ENCODE peak calls at places on chromosomes 2 and 18, in eight cellular contexts. One of them, this sample, is unnamed.

GRCh38 chr2:230843130-230843529 is 21.6 kb upstream of the ITM2C start:
- DNase-seq in NCI-H1417: no peak
- DNase-seq in stimulated activated CD8-positive, alpha-beta memory T cell treated with anti-CD3 and anti-CD28 coated beads, Interleukin-15, amount 100 ng/mL, for 24 hours: no peak
- DNase-seq in lower lobe of right lung: no peak
- DNase-seq in NCI-H774: no peak
- DNase-seq in AG10803: no peak
- DNase-seq in SW480: no peak
- DNase-seq in T-helper 1 cell: no peak
- DNase-seq in this sample: no peak

GRCh38 chr18:51194604-51195003 is 2.9 kb downstream of the MEX3C start:
- DNase-seq in NCI-H774: no peak
- DNase-seq in AG10803: peak; percentile 9
- DNase-seq in lower lobe of right lung: no peak
- DNase-seq in NCI-H1417: peak; percentile 3
- DNase-seq in stimulated activated CD8-positive, alpha-beta memory T cell treated with anti-CD3 and anti-CD28 coated beads, Interleukin-15, amount 100 ng/mL, for 24 hours: no peak
- DNase-seq in T-helper 1 cell: no peak
- DNase-seq in SW480: no peak
- DNase-seq in this sample: no peak

GRCh38 chr2:203669820-203670219 is 36.6 kb upstream of the CD28 start:
- DNase-seq in NCI-H1417: no peak
- DNase-seq in NCI-H774: no peak
- DNase-seq in lower lobe of right lung: no peak
- DNase-seq in AG10803: peak; percentile 17
- DNase-seq in T-helper 1 cell: no peak
- DNase-seq in SW480: no peak
- DNase-seq in stimulated activated CD8-positive, alpha-beta memory T cell treated with anti-CD3 and anti-CD28 coated beads, Interleukin-15, amount 100 ng/mL, for 24 hours: no peak
- DNase-seq in this sample: no peak

GRCh38 chr2:143903172-143903856 is 616.6 kb downstream of the ZEB2 start:
- DNase-seq in T-helper 1 cell: no peak
- DNase-seq in stimulated activated CD8-positive, alpha-beta memory T cell treated with anti-CD3 and anti-CD28 coated beads, Interleukin-15, amount 100 ng/mL, for 24 hours: no peak
- DNase-seq in NCI-H1417: no peak
- DNase-seq in AG10803: peak; percentile 36
- DNase-seq in NCI-H774: no peak
- DNase-seq in lower lobe of right lung: no peak
- DNase-seq in SW480: no peak
- DNase-seq in this sample: no peak

GRCh38 chr18:76519156-76519549 is 24.1 kb upstream of the ZNF516 start:
- DNase-seq in SW480: no peak
- DNase-seq in T-helper 1 cell: no peak
- DNase-seq in NCI-H774: no peak
- DNase-seq in stimulated activated CD8-positive, alpha-beta memory T cell treated with anti-CD3 and anti-CD28 coated beads, Interleukin-15, amount 100 ng/mL, for 24 hours: no peak
- DNase-seq in lower lobe of right lung: no peak
- DNase-seq in AG10803: no peak
- DNase-seq in NCI-H1417: no peak
- DNase-seq in this sample: no peak

GRCh38 chr2:72138921-72139381 is 8.7 kb downstream of the CYP26B1 start:
- DNase-seq in AG10803: peak; percentile 12
- DNase-seq in T-helper 1 cell: no peak
- DNase-seq in NCI-H1417: no peak
- DNase-seq in lower lobe of right lung: no peak
- DNase-seq in stimulated activated CD8-positive, alpha-beta memory T cell treated with anti-CD3 and anti-CD28 coated beads, Interleukin-15, amount 100 ng/mL, for 24 hours: no peak
- DNase-seq in NCI-H774: no peak
- DNase-seq in SW480: no peak
- DNase-seq in this sample: no peak

GRCh38 chr2:25098056-25098455 is 56.2 kb downstream of the EFR3B start:
- DNase-seq in NCI-H774: no peak
- DNase-seq in SW480: no peak
- DNase-seq in lower lobe of right lung: no peak
- DNase-seq in NCI-H1417: no peak
- DNase-seq in stimulated activated CD8-positive, alpha-beta memory T cell treated with anti-CD3 and anti-CD28 coated beads, Interleukin-15, amount 100 ng/mL, for 24 hours: no peak
- DNase-seq in AG10803: no peak
- DNase-seq in T-helper 1 cell: no peak
- DNase-seq in this sample: no peak

GRCh38 chr2:217707116-217707742 is 295.6 kb downstream of the TNS1 start:
- DNase-seq in SW480: no peak
- DNase-seq in T-helper 1 cell: no peak
- DNase-seq in NCI-H1417: no peak
- DNase-seq in AG10803: peak; percentile 62
- DNase-seq in lower lobe of right lung: no peak
- DNase-seq in NCI-H774: no peak
- DNase-seq in stimulated activated CD8-positive, alpha-beta memory T cell treated with anti-CD3 and anti-CD28 coated beads, Interleukin-15, amount 100 ng/mL, for 24 hours: no peak
- DNase-seq in this sample: peak; percentile 53

GRCh38 chr2:188382107-188382506 is 90.4 kb downstream of the GULP1 start:
- DNase-seq in AG10803: no peak
- DNase-seq in SW480: no peak
- DNase-seq in stimulated activated CD8-positive, alpha-beta memory T cell treated with anti-CD3 and anti-CD28 coated beads, Interleukin-15, amount 100 ng/mL, for 24 hours: no peak
- DNase-seq in lower lobe of right lung: no peak
- DNase-seq in NCI-H1417: no peak
- DNase-seq in T-helper 1 cell: no peak
- DNase-seq in NCI-H774: no peak
- DNase-seq in this sample: peak; percentile 16

GRCh38 chr18:80106482-80107051 is 2.5 kb upstream of the ADNP2 start:
- DNase-seq in AG10803: peak; percentile 9
- DNase-seq in NCI-H1417: no peak
- DNase-seq in SW480: no peak
- DNase-seq in lower lobe of right lung: no peak
- DNase-seq in stimulated activated CD8-positive, alpha-beta memory T cell treated with anti-CD3 and anti-CD28 coated beads, Interleukin-15, amount 100 ng/mL, for 24 hours: no peak
- DNase-seq in NCI-H774: no peak
- DNase-seq in T-helper 1 cell: no peak
- DNase-seq in this sample: no peak

GRCh38 chr2:20916604-20917286 is 93.8 kb upstream of the LDAH start:
- DNase-seq in lower lobe of right lung: no peak
- DNase-seq in T-helper 1 cell: no peak
- DNase-seq in NCI-H1417: no peak
- DNase-seq in AG10803: peak; percentile 25
- DNase-seq in SW480: peak; percentile 37
- DNase-seq in stimulated activated CD8-positive, alpha-beta memory T cell treated with anti-CD3 and anti-CD28 coated beads, Interleukin-15, amount 100 ng/mL, for 24 hours: no peak
- DNase-seq in NCI-H774: no peak
- DNase-seq in this sample: peak; percentile 26

GRCh38 chr18:23631746-23632145 is 31.0 kb downstream of the ANKRD29 start:
- DNase-seq in lower lobe of right lung: no peak
- DNase-seq in NCI-H774: no peak
- DNase-seq in T-helper 1 cell: no peak
- DNase-seq in SW480: peak; percentile 70
- DNase-seq in stimulated activated CD8-positive, alpha-beta memory T cell treated with anti-CD3 and anti-CD28 coated beads, Interleukin-15, amount 100 ng/mL, for 24 hours: no peak
- DNase-seq in NCI-H1417: no peak
- DNase-seq in AG10803: no peak
- DNase-seq in this sample: no peak

GRCh38 chr18:68734311-68734710 is 19.4 kb upstream of the TMX3 start:
- DNase-seq in stimulated activated CD8-positive, alpha-beta memory T cell treated with anti-CD3 and anti-CD28 coated beads, Interleukin-15, amount 100 ng/mL, for 24 hours: no peak
- DNase-seq in SW480: no peak
- DNase-seq in lower lobe of right lung: no peak
- DNase-seq in NCI-H1417: no peak
- DNase-seq in T-helper 1 cell: no peak
- DNase-seq in NCI-H774: no peak
- DNase-seq in AG10803: peak; percentile 73
- DNase-seq in this sample: peak; percentile 53

GRCh38 chr2:20425884-20426283 is 21.0 kb upstream of the RHOB start:
- DNase-seq in stimulated activated CD8-positive, alpha-beta memory T cell treated with anti-CD3 and anti-CD28 coated beads, Interleukin-15, amount 100 ng/mL, for 24 hours: no peak
- DNase-seq in T-helper 1 cell: no peak
- DNase-seq in NCI-H1417: no peak
- DNase-seq in SW480: no peak
- DNase-seq in NCI-H774: no peak
- DNase-seq in AG10803: no peak
- DNase-seq in lower lobe of right lung: no peak
- DNase-seq in this sample: no peak

GRCh38 chr18:58114766-58115165 is 70.7 kb downstream of the NEDD4L start:
- DNase-seq in SW480: no peak
- DNase-seq in stimulated activated CD8-positive, alpha-beta memory T cell treated with anti-CD3 and anti-CD28 coated beads, Interleukin-15, amount 100 ng/mL, for 24 hours: no peak
- DNase-seq in T-helper 1 cell: no peak
- DNase-seq in NCI-H774: no peak
- DNase-seq in AG10803: no peak
- DNase-seq in lower lobe of right lung: no peak
- DNase-seq in NCI-H1417: no peak
- DNase-seq in this sample: no peak

GRCh38 chr18:6170604-6171003 is 244.1 kb downstream of the L3MBTL4 start:
- DNase-seq in stimulated activated CD8-positive, alpha-beta memory T cell treated with anti-CD3 and anti-CD28 coated beads, Interleukin-15, amount 100 ng/mL, for 24 hours: no peak
- DNase-seq in NCI-H774: no peak
- DNase-seq in NCI-H1417: no peak
- DNase-seq in AG10803: no peak
- DNase-seq in SW480: no peak
- DNase-seq in T-helper 1 cell: no peak
- DNase-seq in lower lobe of right lung: no peak
- DNase-seq in this sample: no peak

GRCh38 chr2:43086451-43087221 is 139.8 kb downstream of the ZFP36L2 start:
- DNase-seq in stimulated activated CD8-positive, alpha-beta memory T cell treated with anti-CD3 and anti-CD28 coated beads, Interleukin-15, amount 100 ng/mL, for 24 hours: no peak
- DNase-seq in NCI-H774: no peak
- DNase-seq in SW480: peak; percentile 71
- DNase-seq in lower lobe of right lung: no peak
- DNase-seq in AG10803: peak; percentile 99
- DNase-seq in T-helper 1 cell: no peak
- DNase-seq in NCI-H1417: no peak
- DNase-seq in this sample: peak; percentile 92

GRCh38 chr2:41932241-41933034 is 115.4 kb upstream of the PKDCC start:
- DNase-seq in SW480: no peak
- DNase-seq in NCI-H1417: no peak
- DNase-seq in NCI-H774: no peak
- DNase-seq in stimulated activated CD8-positive, alpha-beta memory T cell treated with anti-CD3 and anti-CD28 coated beads, Interleukin-15, amount 100 ng/mL, for 24 hours: no peak
- DNase-seq in T-helper 1 cell: no peak
- DNase-seq in lower lobe of right lung: peak; percentile 53
- DNase-seq in AG10803: peak; percentile 82
- DNase-seq in this sample: peak; percentile 77

GRCh38 chr18:61025596-61025995 is 307.6 kb upstream of the CDH20 start:
- DNase-seq in NCI-H774: no peak
- DNase-seq in lower lobe of right lung: no peak
- DNase-seq in T-helper 1 cell: no peak
- DNase-seq in NCI-H1417: no peak
- DNase-seq in stimulated activated CD8-positive, alpha-beta memory T cell treated with anti-CD3 and anti-CD28 coated beads, Interleukin-15, amount 100 ng/mL, for 24 hours: no peak
- DNase-seq in SW480: no peak
- DNase-seq in AG10803: no peak
- DNase-seq in this sample: no peak

GRCh38 chr2:142756430-142756829 is 121.0 kb upstream of the KYNU start:
- DNase-seq in NCI-H774: no peak
- DNase-seq in lower lobe of right lung: no peak
- DNase-seq in NCI-H1417: no peak
- DNase-seq in SW480: no peak
- DNase-seq in T-helper 1 cell: no peak
- DNase-seq in stimulated activated CD8-positive, alpha-beta memory T cell treated with anti-CD3 and anti-CD28 coated beads, Interleukin-15, amount 100 ng/mL, for 24 hours: no peak
- DNase-seq in AG10803: no peak
- DNase-seq in this sample: no peak

GRCh38 chr2:657766-658165 is 19.4 kb downstream of the TMEM18 start:
- DNase-seq in NCI-H774: no peak
- DNase-seq in NCI-H1417: no peak
- DNase-seq in stimulated activated CD8-positive, alpha-beta memory T cell treated with anti-CD3 and anti-CD28 coated beads, Interleukin-15, amount 100 ng/mL, for 24 hours: no peak
- DNase-seq in SW480: no peak
- DNase-seq in T-helper 1 cell: no peak
- DNase-seq in AG10803: no peak
- DNase-seq in lower lobe of right lung: no peak
- DNase-seq in this sample: no peak

GRCh38 chr18:50038448-50038847 is 156.5 kb downstream of the MYO5B start:
- DNase-seq in SW480: no peak
- DNase-seq in AG10803: no peak
- DNase-seq in lower lobe of right lung: no peak
- DNase-seq in NCI-H1417: no peak
- DNase-seq in NCI-H774: no peak
- DNase-seq in stimulated activated CD8-positive, alpha-beta memory T cell treated with anti-CD3 and anti-CD28 coated beads, Interleukin-15, amount 100 ng/mL, for 24 hours: no peak
- DNase-seq in T-helper 1 cell: no peak
- DNase-seq in this sample: no peak

GRCh38 chr2:197212344-197213262 is 98.0 kb downstream of the ANKRD44 start:
- DNase-seq in NCI-H774: no peak
- DNase-seq in T-helper 1 cell: peak; percentile 10
- DNase-seq in NCI-H1417: no peak
- DNase-seq in lower lobe of right lung: no peak
- DNase-seq in SW480: no peak
- DNase-seq in AG10803: no peak
- DNase-seq in stimulated activated CD8-positive, alpha-beta memory T cell treated with anti-CD3 and anti-CD28 coated beads, Interleukin-15, amount 100 ng/mL, for 24 hours: no peak
- DNase-seq in this sample: no peak

GRCh38 chr2:201260302-201260800 is at the start of gene CASP8:
- DNase-seq in T-helper 1 cell: peak; percentile 55
- DNase-seq in AG10803: peak; percentile 54
- DNase-seq in NCI-H774: no peak
- DNase-seq in SW480: no peak
- DNase-seq in stimulated activated CD8-positive, alpha-beta memory T cell treated with anti-CD3 and anti-CD28 coated beads, Interleukin-15, amount 100 ng/mL, for 24 hours: no peak
- DNase-seq in NCI-H1417: no peak
- DNase-seq in lower lobe of right lung: peak; percentile 64
- DNase-seq in this sample: peak; percentile 40

GRCh38 chr18:78927156-78927555 is 52.5 kb upstream of the SALL3 start:
- DNase-seq in lower lobe of right lung: no peak
- DNase-seq in SW480: no peak
- DNase-seq in NCI-H1417: no peak
- DNase-seq in AG10803: no peak
- DNase-seq in T-helper 1 cell: no peak
- DNase-seq in NCI-H774: no peak
- DNase-seq in stimulated activated CD8-positive, alpha-beta memory T cell treated with anti-CD3 and anti-CD28 coated beads, Interleukin-15, amount 100 ng/mL, for 24 hours: no peak
- DNase-seq in this sample: no peak

GRCh38 chr2:237390235-237390634 is 23.7 kb downstream of the COL6A3 start:
- DNase-seq in lower lobe of right lung: no peak
- DNase-seq in AG10803: no peak
- DNase-seq in NCI-H774: no peak
- DNase-seq in SW480: no peak
- DNase-seq in NCI-H1417: no peak
- DNase-seq in T-helper 1 cell: no peak
- DNase-seq in stimulated activated CD8-positive, alpha-beta memory T cell treated with anti-CD3 and anti-CD28 coated beads, Interleukin-15, amount 100 ng/mL, for 24 hours: no peak
- DNase-seq in this sample: no peak

GRCh38 chr2:174577967-174578589 is 19.5 kb downstream of the WIPF1 start:
- DNase-seq in NCI-H1417: no peak
- DNase-seq in lower lobe of right lung: no peak
- DNase-seq in stimulated activated CD8-positive, alpha-beta memory T cell treated with anti-CD3 and anti-CD28 coated beads, Interleukin-15, amount 100 ng/mL, for 24 hours: no peak
- DNase-seq in AG10803: peak; percentile 82
- DNase-seq in T-helper 1 cell: peak; percentile 20
- DNase-seq in NCI-H774: no peak
- DNase-seq in SW480: peak; percentile 33
- DNase-seq in this sample: peak; percentile 67

GRCh38 chr2:56232912-56233311 is 49.1 kb downstream of the CCDC85A start:
- DNase-seq in NCI-H1417: no peak
- DNase-seq in SW480: no peak
- DNase-seq in stimulated activated CD8-positive, alpha-beta memory T cell treated with anti-CD3 and anti-CD28 coated beads, Interleukin-15, amount 100 ng/mL, for 24 hours: no peak
- DNase-seq in lower lobe of right lung: no peak
- DNase-seq in T-helper 1 cell: no peak
- DNase-seq in NCI-H774: no peak
- DNase-seq in AG10803: no peak
- DNase-seq in this sample: no peak

GRCh38 chr2:189178007-189178406 is 1.6 kb downstream of the COL5A2 start:
- DNase-seq in lower lobe of right lung: no peak
- DNase-seq in T-helper 1 cell: no peak
- DNase-seq in NCI-H774: no peak
- DNase-seq in stimulated activated CD8-positive, alpha-beta memory T cell treated with anti-CD3 and anti-CD28 coated beads, Interleukin-15, amount 100 ng/mL, for 24 hours: no peak
- DNase-seq in NCI-H1417: no peak
- DNase-seq in SW480: no peak
- DNase-seq in AG10803: peak; percentile 44
- DNase-seq in this sample: no peak

GRCh38 chr2:134782107-134782506 is 56.3 kb upstream of the ACMSD start:
- DNase-seq in stimulated activated CD8-positive, alpha-beta memory T cell treated with anti-CD3 and anti-CD28 coated beads, Interleukin-15, amount 100 ng/mL, for 24 hours: no peak
- DNase-seq in lower lobe of right lung: no peak
- DNase-seq in NCI-H774: no peak
- DNase-seq in NCI-H1417: no peak
- DNase-seq in T-helper 1 cell: no peak
- DNase-seq in SW480: no peak
- DNase-seq in AG10803: no peak
- DNase-seq in this sample: no peak

GRCh38 chr2:54106631-54107454 is 8.6 kb upstream of the ACYP2 start:
- DNase-seq in NCI-H1417: peak; percentile 35
- DNase-seq in lower lobe of right lung: no peak
- DNase-seq in NCI-H774: no peak
- DNase-seq in AG10803: peak; percentile 51
- DNase-seq in stimulated activated CD8-positive, alpha-beta memory T cell treated with anti-CD3 and anti-CD28 coated beads, Interleukin-15, amount 100 ng/mL, for 24 hours: no peak
- DNase-seq in T-helper 1 cell: peak; percentile 24
- DNase-seq in SW480: peak; percentile 66
- DNase-seq in this sample: peak; percentile 65

GRCh38 chr2:241108271-241109209 is 6.5 kb upstream of the MTERF4 start:
- DNase-seq in lower lobe of right lung: no peak
- DNase-seq in NCI-H774: no peak
- DNase-seq in stimulated activated CD8-positive, alpha-beta memory T cell treated with anti-CD3 and anti-CD28 coated beads, Interleukin-15, amount 100 ng/mL, for 24 hours: no peak
- DNase-seq in T-helper 1 cell: no peak
- DNase-seq in AG10803: no peak
- DNase-seq in SW480: no peak
- DNase-seq in NCI-H1417: no peak
- DNase-seq in this sample: no peak

GRCh38 chr2:239000500-239001073 is 152.7 kb downstream of the TWIST2 start:
- DNase-seq in NCI-H774: no peak
- DNase-seq in lower lobe of right lung: no peak
- DNase-seq in T-helper 1 cell: no peak
- DNase-seq in SW480: no peak
- DNase-seq in stimulated activated CD8-positive, alpha-beta memory T cell treated with anti-CD3 and anti-CD28 coated beads, Interleukin-15, amount 100 ng/mL, for 24 hours: no peak
- DNase-seq in AG10803: no peak
- DNase-seq in NCI-H1417: no peak
- DNase-seq in this sample: no peak

GRCh38 chr18:36075862-36076587 is 8.7 kb upstream of the RPRD1A start:
- DNase-seq in SW480: peak; percentile 64
- DNase-seq in NCI-H774: peak; percentile 6
- DNase-seq in stimulated activated CD8-positive, alpha-beta memory T cell treated with anti-CD3 and anti-CD28 coated beads, Interleukin-15, amount 100 ng/mL, for 24 hours: no peak
- DNase-seq in T-helper 1 cell: no peak
- DNase-seq in lower lobe of right lung: no peak
- DNase-seq in NCI-H1417: peak; percentile 74
- DNase-seq in AG10803: peak; percentile 91
- DNase-seq in this sample: peak; percentile 56

This sample was measured in GM03348.